ENCODE peak calls at places on chromosomes 16 and 17, in eight cellular contexts. L is CD8-positive, alpha-beta T cell; A is activated CD4-positive, alpha-beta T cell treated with anti-CD3 and anti-CD28 coated beads, Interleukin-2, amount 50 U/mL, for 1 hour; E is GM23248; G is aorta; Z is amygdala; H is stimulated activated CD4-positive, alpha-beta T cell treated with anti-CD3 and anti-CD28 coated beads, Interleukin-1b, Interleukin-23, amount 100 ng/mL, for 4 hours; W is ELR. I is an unnamed sample.

GRCh38 chr17:1110524-1110843 is 69.3 kb downstream of the ABR start:
- DNase-seq in E (no peak), G (no peak), Z (no peak), L (no peak), A (no peak), W (peak; percentile 34), H (no peak), I (peak; percentile 90)

GRCh38 chr16:86556576-86556975 is 1.5 kb upstream of the MTHFSD start:
- DNase-seq in H (no peak), L (no peak), A (no peak), W (no peak), E (no peak), G (no peak), Z (no peak), I (peak; percentile 19)

GRCh38 chr17:20930065-20930760 is 112.6 kb downstream of the USP22 start:
- DNase-seq in G (no peak), W (no peak), H (no peak), L (no peak), Z (no peak), E (peak; percentile 34), A (no peak), I (no peak)

GRCh38 chr16:23317266-23317661 is 15.2 kb downstream of the SCNN1B start:
- DNase-seq in H (no peak), A (no peak), G (peak; percentile 30), W (no peak), E (no peak), Z (no peak), L (no peak), I (no peak)

GRCh38 chr16:65774350-65774749 is 592.1 kb upstream of the CDH5 start:
- DNase-seq in E (no peak), H (no peak), W (no peak), Z (no peak), G (no peak), A (no peak), L (no peak), I (no peak)

GRCh38 chr16:24073321-24073720 is 182.8 kb upstream of the CACNG3 start:
- DNase-seq in G (no peak), Z (no peak), L (no peak), A (no peak), H (no peak), E (no peak), W (no peak), I (no peak)

GRCh38 chr17:50647187-50647586 is 12.5 kb downstream of the ABCC3 start:
- DNase-seq in H (no peak), G (peak; percentile 22), E (no peak), A (no peak), W (no peak), Z (no peak), L (no peak), I (no peak)

GRCh38 chr16:81488687-81489411 is 44.2 kb downstream of the CMIP start:
- DNase-seq in E (no peak), L (no peak), A (no peak), G (peak; percentile 46), W (no peak), Z (no peak), H (no peak), I (peak; percentile 80)

GRCh38 chr17:76147211-76148014 is 6.4 kb upstream of the FOXJ1 start:
- DNase-seq in L (no peak), H (no peak), Z (no peak), G (peak; percentile 62), A (no peak), W (peak; percentile 61), E (peak; percentile 48), I (peak; percentile 94)

GRCh38 chr17:36791150-36791653 is 146.1 kb upstream of the LHX1 start:
- DNase-seq in E (no peak), Z (no peak), G (no peak), A (no peak), H (no peak), W (no peak), L (no peak), I (peak; percentile 13)